ENCODE peak calls at places on chromosomes 6 and 20, in six cellular contexts. V, I, X, L, G and E are unnamed samples. For H3K4me1, the result is how much of the 10 kb centered on the place peaks cover.

GRCh38 chr6:35622283-35622682 is 66.4 kb downstream of the FKBP5 start:
- DNase-seq in V (no peak), I (no peak), X (no peak), L (no peak), G (no peak), E (no peak)

GRCh38 chr20:15236812-15237211 is 899.4 kb upstream of the FLRT3 start:
- DNase-seq in V (no peak), I (no peak), X (peak), L (peak), G (peak), E (peak)

GRCh38 chr6:154447929-154448328 is 62.6 kb downstream of the CNKSR3 start:
- DNase-seq in V (no peak), I (no peak), X (peak), L (no peak), G (no peak), E (no peak)

GRCh38 chr6:38688579-38689087 is 14.3 kb downstream of the GLO1 start:
- DNase-seq in V (no peak), I (no peak), X (no peak), L (no peak), G (no peak), E (no peak)

GRCh38 chr6:35392111-35392702 is 49.8 kb downstream of the PPARD start:
- DNase-seq in V (peak), I (peak), X (no peak), L (no peak), G (peak), E (peak)

GRCh38 chr6:28956331-28956730 is 32.5 kb upstream of the TRIM27 start:
- DNase-seq in V (no peak), I (no peak), X (no peak), L (no peak), G (no peak), E (no peak)

GRCh38 chr20:8168785-8169288 is 36.8 kb downstream of the PLCB1 start:
- DNase-seq in V (no peak), I (no peak), X (no peak), L (no peak), G (no peak), E (no peak)

GRCh38 chr20:5551621-5552020 is 198.6 kb upstream of the SHLD1 start:
- DNase-seq in V (no peak), I (no peak), X (no peak), L (no peak), G (no peak), E (no peak)

GRCh38 chr20:38231786-38232130 is 28.8 kb downstream of the KIAA1755 start:
- DNase-seq in V (no peak), I (no peak), X (peak), L (no peak), G (peak), E (no peak)

GRCh38 chr20:20364747-20365558 is 3.0 kb upstream of the INSM1 start:
- DNase-seq in V (no peak), I (no peak), X (no peak), L (no peak), G (no peak), E (no peak)

GRCh38 chr6:42452171-42453026 is 673 bp upstream of the TRERF1 start:
- DNase-seq in V (peak), I (peak), X (peak), L (peak), G (peak), E (peak)

GRCh38 chr20:41276317-41276751 is 41.2 kb downstream of the ZHX3 start:
- DNase-seq in V (peak), I (no peak), X (no peak), L (no peak), G (no peak), E (no peak)

GRCh38 chr6:108578595-108579038 is 17.9 kb downstream of the FOXO3 start:
- DNase-seq in V (no peak), I (no peak), X (peak), L (no peak), G (no peak), E (no peak)

GRCh38 chr20:39289316-39289715 is 327.2 kb downstream of the DHX35 start:
- DNase-seq in V (no peak), I (no peak), X (no peak), L (no peak), G (peak), E (no peak)

GRCh38 chr6:116096979-116097816 is 3.5 kb upstream of the NT5DC1 start:
- DNase-seq in V (no peak), I (no peak), X (peak), L (no peak), G (no peak), E (no peak)

GRCh38 chr20:34098570-34098969 is 13.5 kb downstream of the EIF2S2 start:
- DNase-seq in V (no peak), I (no peak), X (no peak), L (no peak), G (no peak), E (no peak)

GRCh38 chr6:157273756-157274088 is 49.6 kb downstream of the TMEM242 start:
- DNase-seq in V (peak), I (no peak), X (peak), L (peak), G (peak), E (peak)

GRCh38 chr6:45493761-45494160 is 116.0 kb upstream of the SUPT3H start:
- DNase-seq in V (no peak), I (no peak), X (no peak), L (no peak), G (no peak), E (no peak)

GRCh38 chr6:36599791-36600209 is 5.6 kb downstream of the SRSF3 start:
- DNase-seq in V (peak), I (peak), X (peak), L (no peak), G (peak), E (no peak)

GRCh38 chr20:51529027-51529749 is 13.3 kb downstream of the NFATC2 start:
- DNase-seq in V (no peak), I (no peak), X (peak), L (no peak), G (no peak), E (no peak)

GRCh38 chr6:72646604-72647485 is 25.0 kb downstream of the KCNQ5 start:
- DNase-seq in V (no peak), I (no peak), X (peak), L (no peak), G (no peak), E (peak)

GRCh38 chr20:46218656-46219055 is 89.6 kb downstream of the CDH22 start:
- DNase-seq in V (no peak), I (no peak), X (no peak), L (no peak), G (no peak), E (no peak)

GRCh38 chr20:4725263-4725550 is 3.5 kb downstream of the PRND start:
- DNase-seq in V (no peak), I (no peak), X (no peak), L (no peak), G (no peak), E (no peak)

GRCh38 chr20:3092611-3093379 is 8.3 kb upstream of the AVP start:
- DNase-seq in V (no peak), I (no peak), X (no peak), L (no peak), G (no peak), E (no peak)

GRCh38 chr6:122007366-122007765 is 392.1 kb upstream of the HSF2 start:
- DNase-seq in V (no peak), I (no peak), X (peak), L (no peak), G (no peak), E (no peak)

DNA sequence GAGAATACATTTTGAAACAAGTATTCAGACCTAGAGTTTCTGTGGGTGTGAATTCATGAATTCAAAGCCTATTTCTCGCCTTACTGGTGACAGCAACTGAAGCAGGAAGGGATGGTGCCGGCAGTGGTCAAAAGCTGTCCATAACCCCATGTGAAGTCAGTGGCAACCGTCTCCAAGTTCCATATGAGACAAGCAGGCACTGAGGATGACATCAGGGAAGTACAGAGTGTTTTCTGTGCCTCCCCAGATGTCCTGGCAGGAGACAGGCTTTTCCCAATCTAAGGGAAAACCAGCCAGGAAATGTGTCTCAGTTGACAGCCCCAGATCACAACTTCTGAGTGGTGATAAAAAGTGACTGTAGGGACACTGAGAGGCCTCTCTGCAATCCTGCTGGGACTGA is 66.6 kb downstream of the HIVEP2 start:
- DNase-seq in V (no peak), I (no peak), X (no peak), L (no peak), G (no peak), E (no peak)
- H3K27ac ChIP-seq in V (no peak), I (no peak), X (no peak), L (no peak), G (no peak), E (no peak)

DNA sequence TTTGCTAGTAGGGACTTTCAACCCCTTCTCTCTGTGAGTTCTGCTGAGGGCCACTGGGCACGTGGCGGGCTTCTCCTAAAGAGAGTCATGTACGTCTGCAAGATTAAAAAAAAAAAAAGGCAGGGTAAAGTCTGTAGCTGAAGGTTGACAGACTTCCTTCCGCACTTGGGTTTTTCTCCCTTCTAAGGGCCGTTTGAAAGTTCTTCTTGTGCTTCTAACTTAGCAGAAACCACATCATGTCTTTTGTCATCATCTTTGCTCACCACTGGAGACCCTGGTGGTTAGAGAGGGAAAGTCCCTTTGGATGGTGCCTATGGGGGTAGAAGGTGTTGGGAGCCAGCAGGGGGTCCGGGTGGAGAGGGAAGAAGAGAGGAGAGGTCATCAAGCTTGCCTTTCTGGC is 31.4 kb downstream of the PRDM1 start:
- DNase-seq in V (no peak), I (no peak), X (no peak), L (no peak), G (no peak), E (no peak)
- H3K4me1 ChIP-seq in V (under half), I (under half), X (under half), L (under half), G (under half), E (under half)

GRCh38 chr20:539236-539635 is 4.4 kb downstream of the CSNK2A1 start:
- DNase-seq in V (no peak), I (no peak), X (no peak), L (no peak), G (no peak), E (no peak)

GRCh38 chr20:542777-543368 is 717 bp downstream of the CSNK2A1 start:
- DNase-seq in V (no peak), I (no peak), X (no peak), L (no peak), G (no peak), E (no peak)

GRCh38 chr20:537983-538382 is 5.6 kb downstream of the CSNK2A1 start:
- DNase-seq in V (no peak), I (no peak), X (no peak), L (no peak), G (no peak), E (no peak)

GRCh38 chr20:539848-540247 is 3.7 kb downstream of the CSNK2A1 start:
- DNase-seq in V (no peak), I (no peak), X (peak), L (no peak), G (no peak), E (no peak)

DNA sequence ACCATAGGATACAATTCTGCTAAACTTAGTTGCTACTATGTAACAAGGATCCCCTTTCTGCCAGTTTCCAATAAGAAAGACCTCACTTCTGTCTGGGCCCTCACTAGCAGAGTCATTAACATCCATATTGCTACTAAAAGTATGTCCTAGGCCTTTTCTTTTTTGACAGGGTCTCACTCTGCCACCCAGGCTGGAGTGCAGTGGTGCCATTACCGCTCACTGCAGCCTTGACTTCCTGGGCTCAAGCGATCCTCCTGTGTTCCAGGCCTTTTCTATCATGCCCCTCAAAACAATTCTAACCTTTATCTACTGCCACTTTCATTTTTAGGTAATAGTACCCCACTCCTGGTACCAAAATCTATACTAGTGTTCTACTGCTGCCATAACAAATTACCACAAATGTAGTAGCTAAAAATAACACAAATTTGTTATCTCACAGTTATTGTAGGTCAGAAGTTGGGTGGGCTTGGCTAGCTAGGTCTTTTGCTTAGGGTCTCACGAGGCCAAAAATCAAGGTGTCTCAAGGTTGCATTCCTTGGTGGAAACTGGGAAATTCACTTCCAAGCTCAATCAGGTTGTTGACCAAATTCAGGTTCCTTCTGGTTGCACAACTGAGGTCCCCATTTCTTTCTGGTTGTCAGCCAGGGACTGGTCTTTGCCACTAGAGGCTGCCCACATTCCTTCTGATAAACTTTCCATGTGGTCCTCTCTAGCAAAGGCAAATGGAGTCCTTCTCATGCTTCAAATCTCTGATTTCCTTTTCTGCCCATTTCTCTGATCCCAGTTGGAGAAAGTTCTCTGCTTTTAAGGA is 3.0 kb downstream of the CSNK2A1 start:
- DNase-seq in V (no peak), I (no peak), X (no peak), L (no peak), G (no peak), E (no peak)
- H3K27ac ChIP-seq in V (no peak), I (no peak), X (no peak), L (no peak), G (peak), E (peak)

GRCh38 chr6:44221961-44222335 is 1.4 kb upstream of the SLC29A1 start:
- DNase-seq in V (no peak), I (no peak), X (no peak), L (no peak), G (no peak), E (no peak)
- H3K4me1 ChIP-seq in V (under half), I (under half), X (under half), L (under half), G (half or more), E (under half)